ENCODE peak calls at places on chromosomes 4 and X, in six cellular contexts. D, S, N, C, F and B are unnamed samples.

GRCh38 chr4:148259841-148260240 is 182.4 kb downstream of the NR3C2 start:
- DNase-seq in D (no peak), S (no peak), N (no peak), C (no peak), F (no peak), B (no peak)

GRCh38 chrX:138057883-138058282 is 492.0 kb downstream of the ZIC3 start:
- DNase-seq in D (no peak), S (no peak), N (no peak), C (no peak), F (no peak), B (no peak)

GRCh38 chr4:11367371-11367770 is 61.3 kb downstream of the HS3ST1 start:
- DNase-seq in D (no peak), S (no peak), N (peak; percentile 69), C (peak; percentile 54), F (peak; percentile 7), B (peak; percentile 44)

GRCh38 chrX:48278958-48279357 is 23.8 kb downstream of the SSX1 start:
- DNase-seq in D (peak; percentile 59), S (no peak), N (no peak), C (peak; percentile 9), F (no peak), B (no peak)

GRCh38 chr4:123804171-123804721 is 407.7 kb downstream of the SPRY1 start:
- DNase-seq in D (no peak), S (no peak), N (no peak), C (no peak), F (no peak), B (no peak)

GRCh38 chr4:13470379-13470778 is 13.8 kb downstream of the RAB28 start:
- DNase-seq in D (no peak), S (no peak), N (no peak), C (no peak), F (no peak), B (no peak)

GRCh38 chr4:8182858-8183725 is 16.0 kb upstream of the SH3TC1 start:
- DNase-seq in D (peak; percentile 77), S (peak; percentile 96), N (peak; percentile 91), C (peak; percentile 92), F (peak; percentile 76), B (peak; percentile 73)

GRCh38 chr4:152535236-152535902 is 523 bp downstream of the FBXW7 start:
- DNase-seq in D (peak; percentile 40), S (peak; percentile 87), N (peak; percentile 20), C (peak; percentile 17), F (no peak), B (no peak)

GRCh38 chr4:128863314-128864075 is 54.0 kb downstream of the JADE1 start:
- DNase-seq in D (peak; percentile 65), S (peak; percentile 80), N (peak; percentile 58), C (peak; percentile 83), F (peak; percentile 81), B (peak; percentile 51)

GRCh38 chrX:72146527-72146926 is 14.8 kb upstream of the RTL5 start:
- DNase-seq in D (no peak), S (no peak), N (no peak), C (no peak), F (no peak), B (no peak)

GRCh38 chr4:146641762-146642161 is 3.1 kb downstream of the POU4F2 start:
- DNase-seq in D (no peak), S (no peak), N (no peak), C (no peak), F (no peak), B (no peak)

GRCh38 chr4:147788791-147789190 is 56.9 kb downstream of the ARHGAP10 start:
- DNase-seq in D (no peak), S (no peak), N (no peak), C (no peak), F (no peak), B (no peak)

GRCh38 chr4:169957785-169958184 is 68.4 kb downstream of the MFAP3L start:
- DNase-seq in D (no peak), S (no peak), N (no peak), C (no peak), F (no peak), B (no peak)
- TF ChIP-seq CTCF in D (no peak), S (no peak), N (no peak), C (no peak), F (no peak), B (no peak)

GRCh38 chrX:23503835-23504539 is 163.3 kb upstream of the PRDX4 start:
- DNase-seq in D (no peak), S (peak; percentile 87), N (peak; percentile 68), C (peak; percentile 57), F (peak; percentile 21), B (peak; percentile 76)

GRCh38 chrX:23504895-23505294 is 162.4 kb upstream of the PRDX4 start:
- DNase-seq in D (no peak), S (no peak), N (no peak), C (no peak), F (no peak), B (no peak)

GRCh38 chrX:23509256-23509655 is 158.0 kb upstream of the PRDX4 start:
- DNase-seq in D (no peak), S (no peak), N (no peak), C (no peak), F (no peak), B (no peak)

GRCh38 chrX:23504540-23504884 is 162.8 kb upstream of the PRDX4 start:
- DNase-seq in D (no peak), S (no peak), N (no peak), C (no peak), F (no peak), B (no peak)

DNA sequence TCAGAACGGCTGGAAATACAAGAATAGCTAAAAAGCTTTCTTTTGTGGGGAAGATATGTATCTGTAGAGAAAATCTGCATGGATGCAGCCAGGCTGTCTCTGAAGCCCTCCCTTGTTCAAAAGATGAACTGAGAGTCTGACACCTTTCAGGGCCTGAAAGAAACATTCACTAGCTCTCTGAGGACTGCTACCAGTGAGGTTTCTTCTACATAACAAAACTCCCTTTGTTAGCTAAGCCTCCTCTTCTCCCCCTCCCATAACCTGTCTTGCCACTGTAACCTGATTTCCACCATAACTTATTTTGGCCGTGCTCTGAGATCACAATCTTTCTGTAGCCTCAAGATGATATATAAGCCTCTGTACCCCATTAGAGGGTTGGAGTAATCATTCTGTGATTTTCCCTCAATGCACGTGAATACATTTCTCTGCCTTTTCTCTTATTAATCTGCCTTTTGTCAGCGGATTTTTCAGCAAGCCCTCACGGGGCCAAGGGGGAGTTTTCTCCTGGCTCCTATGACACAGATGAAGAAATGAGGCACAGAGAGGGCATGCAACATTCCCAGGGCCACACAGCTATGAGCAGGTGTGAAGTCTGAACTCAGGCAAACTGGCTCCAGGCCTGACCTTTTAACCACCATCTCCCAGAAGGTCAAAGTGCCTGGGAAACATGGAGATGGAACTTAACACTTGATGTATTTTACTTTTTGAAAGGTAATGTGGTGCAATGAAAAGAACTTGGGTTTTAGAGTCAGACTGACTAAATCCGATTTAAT is 161.6 kb upstream of the PRDX4 start:
- DNase-seq in D (no peak), S (no peak), N (no peak), C (no peak), F (no peak), B (no peak)
- H3K27ac ChIP-seq in D (no peak overlapping the region), S (no peak overlapping the region), N (peak overlapping the region; percentile 36), C (no peak overlapping the region), F (no peak overlapping the region), B (no peak overlapping the region)

GRCh38 chr4:94127707-94128328 is 79.8 kb upstream of the SMARCAD1 start:
- DNase-seq in D (peak; percentile 42), S (no peak), N (no peak), C (no peak), F (peak; percentile 36), B (no peak)
- TF ChIP-seq CTCF in D (peak; percentile 48), S (peak; percentile 33), N (peak; percentile 65), C (peak; percentile 58), F (peak; percentile 30), B (peak; percentile 51)

GRCh38 chrX:123976671-123977316 is 15.3 kb downstream of the STAG2 start:
- DNase-seq in D (no peak), S (no peak), N (no peak), C (no peak), F (peak; percentile 57), B (no peak)
- H3K27ac ChIP-seq in D (no peak overlapping the region), S (no peak overlapping the region), N (no peak overlapping the region), C (no peak overlapping the region), F (no peak overlapping the region), B (no peak overlapping the region)

DNA sequence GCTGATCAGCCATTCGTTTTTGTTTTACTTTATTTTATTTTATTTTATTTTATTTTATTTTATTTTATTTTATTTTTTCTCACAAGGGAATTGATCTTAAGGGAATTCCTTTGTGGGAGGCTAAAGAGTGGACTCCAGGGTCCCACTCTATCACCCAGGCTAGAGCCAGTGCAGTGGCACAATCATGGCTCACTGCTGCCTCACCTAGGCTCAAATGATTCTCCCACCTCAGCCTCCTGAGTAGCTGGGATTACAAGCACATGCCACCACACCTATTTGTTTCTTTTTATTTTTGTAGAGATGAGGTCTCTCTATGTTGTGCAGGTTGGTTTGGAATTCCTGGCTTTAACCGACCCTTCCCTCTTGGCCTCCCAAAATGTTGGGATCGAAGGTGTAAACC is 17.5 kb upstream of the PABPC4L start:
- DNase-seq in D (no peak), S (no peak), N (no peak), C (no peak), F (no peak), B (no peak)
- TF ChIP-seq CTCF in D (no peak), S (no peak), N (no peak), C (no peak), F (no peak), B (no peak)

GRCh38 chr4:47703008-47703407 is 134.9 kb downstream of the CORIN start:
- DNase-seq in D (no peak), S (no peak), N (no peak), C (no peak), F (no peak), B (no peak)

GRCh38 chr4:47701286-47701685 is 136.6 kb downstream of the CORIN start:
- DNase-seq in D (no peak), S (no peak), N (no peak), C (no peak), F (no peak), B (no peak)

GRCh38 chr4:47704693-47705325 is 133.1 kb downstream of the CORIN start:
- DNase-seq in D (no peak), S (no peak), N (peak; percentile 37), C (peak; percentile 38), F (peak; percentile 22), B (peak; percentile 35)

GRCh38 chr4:47705326-47705981 is 132.4 kb downstream of the CORIN start:
- DNase-seq in D (peak; percentile 28), S (no peak), N (no peak), C (no peak), F (no peak), B (no peak)

DNA sequence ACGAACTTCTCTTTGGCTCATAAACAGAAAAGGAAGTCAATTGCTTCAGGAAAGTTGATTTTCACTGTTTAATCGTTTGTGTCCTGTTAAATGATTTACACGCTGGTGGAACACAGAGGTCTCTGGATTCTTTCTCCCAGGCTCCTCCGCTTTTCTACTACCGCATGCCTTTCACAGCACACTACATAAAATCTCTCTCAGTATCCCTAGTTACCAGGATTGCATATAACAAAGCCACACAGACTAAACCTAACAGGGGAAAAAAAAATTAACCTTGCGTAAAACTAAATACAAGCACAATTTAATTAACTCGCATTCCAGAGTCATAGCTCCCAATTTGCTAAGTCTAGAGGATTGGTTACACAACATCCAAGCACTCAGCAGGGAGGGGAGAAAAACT is 133.9 kb downstream of the CORIN start:
- DNase-seq in D (no peak), S (no peak), N (no peak), C (no peak), F (no peak), B (no peak)
- H3K27ac ChIP-seq in D (no peak overlapping the region), S (peak overlapping the region; percentile 60), N (peak overlapping the region; percentile 68), C (no peak overlapping the region), F (no peak overlapping the region), B (no peak overlapping the region)